ENCODE peak calls at places on chromosome 2, in ten cellular contexts. One of them, this sample, is unnamed.

GRCh38 chr2:219402665-219403515 is 15.2 kb upstream of the DNPEP start:
- DNase-seq in fibroblast of lung: peak; percentile 76
- DNase-seq in AG10803: peak; percentile 84
- DNase-seq in astrocyte of the spinal cord: peak; percentile 81
- DNase-seq in AG04450: peak; percentile 78
- DNase-seq in sigmoid colon: peak; percentile 89
- DNase-seq in GM23338: peak; percentile 95
- DNase-seq in osteoblast: peak; percentile 95
- DNase-seq in AG09309: peak; percentile 50
- DNase-seq in BJ: peak; percentile 17
- DNase-seq in this sample: peak; percentile 91

GRCh38 chr2:235055891-235056516 is 104.2 kb downstream of the SH3BP4 start:
- DNase-seq in fibroblast of lung: no peak
- DNase-seq in AG10803: peak; percentile 22
- DNase-seq in astrocyte of the spinal cord: no peak
- DNase-seq in AG04450: no peak
- DNase-seq in sigmoid colon: no peak
- DNase-seq in GM23338: peak; percentile 82
- DNase-seq in osteoblast: peak; percentile 77
- DNase-seq in AG09309: no peak
- DNase-seq in BJ: no peak
- DNase-seq in this sample: peak; percentile 56

GRCh38 chr2:217935901-217936684 is 66.7 kb downstream of the TNS1 start:
- DNase-seq in fibroblast of lung: peak; percentile 84
- DNase-seq in AG10803: peak; percentile 77
- DNase-seq in astrocyte of the spinal cord: no peak
- DNase-seq in AG04450: no peak
- DNase-seq in sigmoid colon: no peak
- DNase-seq in GM23338: peak; percentile 42
- DNase-seq in osteoblast: peak; percentile 81
- DNase-seq in AG09309: no peak
- DNase-seq in BJ: no peak
- DNase-seq in this sample: no peak

GRCh38 chr2:98634406-98635092 is 26.2 kb downstream of the UNC50 start:
- DNase-seq in fibroblast of lung: no peak
- DNase-seq in AG10803: no peak
- DNase-seq in astrocyte of the spinal cord: no peak
- DNase-seq in AG04450: no peak
- DNase-seq in sigmoid colon: no peak
- DNase-seq in GM23338: peak; percentile 81
- DNase-seq in osteoblast: no peak
- DNase-seq in AG09309: no peak
- DNase-seq in BJ: no peak
- DNase-seq in this sample: no peak

GRCh38 chr2:147614491-147614890 is 230.3 kb upstream of the ACVR2A start:
- DNase-seq in fibroblast of lung: no peak
- DNase-seq in AG10803: no peak
- DNase-seq in astrocyte of the spinal cord: no peak
- DNase-seq in AG04450: no peak
- DNase-seq in sigmoid colon: no peak
- DNase-seq in GM23338: no peak
- DNase-seq in osteoblast: no peak
- DNase-seq in AG09309: no peak
- DNase-seq in BJ: no peak
- DNase-seq in this sample: no peak

GRCh38 chr2:168671932-168672331 is 130.5 kb upstream of the NOSTRIN start:
- DNase-seq in fibroblast of lung: peak; percentile 53
- DNase-seq in AG10803: no peak
- DNase-seq in astrocyte of the spinal cord: peak; percentile 61
- DNase-seq in AG04450: peak; percentile 18
- DNase-seq in sigmoid colon: no peak
- DNase-seq in GM23338: no peak
- DNase-seq in osteoblast: peak; percentile 69
- DNase-seq in AG09309: no peak
- DNase-seq in BJ: no peak
- DNase-seq in this sample: no peak

GRCh38 chr2:39529836-39530235 is 92.8 kb upstream of the MAP4K3 start:
- DNase-seq in fibroblast of lung: no peak
- DNase-seq in AG10803: no peak
- DNase-seq in astrocyte of the spinal cord: no peak
- DNase-seq in AG04450: no peak
- DNase-seq in sigmoid colon: no peak
- DNase-seq in GM23338: no peak
- DNase-seq in osteoblast: no peak
- DNase-seq in AG09309: no peak
- DNase-seq in BJ: no peak
- DNase-seq in this sample: no peak

GRCh38 chr2:186059096-186059495 is 320.5 kb downstream of the FSIP2 start:
- DNase-seq in fibroblast of lung: no peak
- DNase-seq in AG10803: no peak
- DNase-seq in astrocyte of the spinal cord: no peak
- DNase-seq in AG04450: no peak
- DNase-seq in sigmoid colon: no peak
- DNase-seq in GM23338: no peak
- DNase-seq in osteoblast: no peak
- DNase-seq in AG09309: no peak
- DNase-seq in BJ: no peak
- DNase-seq in this sample: peak; percentile 24

GRCh38 chr2:46652514-46653170 is 173.3 kb downstream of the TMEM247 start:
- DNase-seq in fibroblast of lung: no peak
- DNase-seq in AG10803: no peak
- DNase-seq in astrocyte of the spinal cord: no peak
- DNase-seq in AG04450: no peak
- DNase-seq in sigmoid colon: no peak
- DNase-seq in GM23338: no peak
- DNase-seq in osteoblast: no peak
- DNase-seq in AG09309: no peak
- DNase-seq in BJ: no peak
- DNase-seq in this sample: no peak

GRCh38 chr2:46655551-46656436 is 176.4 kb downstream of the TMEM247 start:
- DNase-seq in fibroblast of lung: peak; percentile 89
- DNase-seq in AG10803: peak; percentile 93
- DNase-seq in astrocyte of the spinal cord: no peak
- DNase-seq in AG04450: no peak
- DNase-seq in sigmoid colon: no peak
- DNase-seq in GM23338: no peak
- DNase-seq in osteoblast: peak; percentile 73
- DNase-seq in AG09309: no peak
- DNase-seq in BJ: no peak
- DNase-seq in this sample: peak; percentile 90

GRCh38 chr2:46651363-46652099 is 172.2 kb downstream of the TMEM247 start:
- DNase-seq in fibroblast of lung: peak; percentile 39
- DNase-seq in AG10803: peak; percentile 32
- DNase-seq in astrocyte of the spinal cord: no peak
- DNase-seq in AG04450: no peak
- DNase-seq in sigmoid colon: no peak
- DNase-seq in GM23338: no peak
- DNase-seq in osteoblast: no peak
- DNase-seq in AG09309: no peak
- DNase-seq in BJ: no peak
- DNase-seq in this sample: peak; percentile 66

GRCh38 chr2:46650556-46651001 is 171.2 kb downstream of the TMEM247 start:
- DNase-seq in fibroblast of lung: peak; percentile 74
- DNase-seq in AG10803: peak; percentile 84
- DNase-seq in astrocyte of the spinal cord: peak; percentile 85
- DNase-seq in AG04450: peak; percentile 77
- DNase-seq in sigmoid colon: peak; percentile 81
- DNase-seq in GM23338: peak; percentile 95
- DNase-seq in osteoblast: peak; percentile 77
- DNase-seq in AG09309: peak; percentile 66
- DNase-seq in BJ: no peak
- DNase-seq in this sample: peak; percentile 93

DNA sequence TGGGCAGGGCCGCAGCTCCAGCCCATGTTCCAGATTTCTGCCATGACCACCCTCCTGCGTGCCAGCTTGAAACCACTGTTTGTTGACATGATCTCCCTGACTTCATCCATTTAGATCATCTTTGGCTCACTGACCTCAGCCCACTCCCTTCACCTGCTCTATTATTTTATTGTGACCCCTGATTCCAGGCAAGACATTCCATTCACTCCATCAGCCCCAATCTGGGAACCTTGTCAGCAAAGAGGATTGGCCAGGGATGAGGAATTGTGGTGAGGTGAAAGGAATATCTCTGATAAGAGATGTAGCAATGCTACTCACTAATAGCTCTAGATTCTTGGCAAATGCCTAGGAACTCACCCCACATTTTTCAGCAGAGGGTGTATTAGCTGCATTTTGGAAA is 174.2 kb downstream of the TMEM247 start:
- DNase-seq in fibroblast of lung: peak; percentile 93
- DNase-seq in AG10803: peak; percentile 47
- DNase-seq in astrocyte of the spinal cord: no peak
- DNase-seq in AG04450: no peak
- DNase-seq in sigmoid colon: no peak
- DNase-seq in GM23338: no peak
- DNase-seq in osteoblast: peak; percentile 79
- DNase-seq in AG09309: no peak
- DNase-seq in BJ: no peak
- DNase-seq in this sample: no peak
- TF ChIP-seq CTCF in fibroblast of lung: no peak
- TF ChIP-seq CTCF in AG10803: peak; percentile 7
- TF ChIP-seq CTCF in astrocyte of the spinal cord: no peak
- TF ChIP-seq CTCF in AG04450: no peak
- TF ChIP-seq CTCF in sigmoid colon: no peak
- TF ChIP-seq CTCF in GM23338: no peak
- TF ChIP-seq CTCF in osteoblast: peak; percentile 14
- TF ChIP-seq CTCF in AG09309: no peak
- TF ChIP-seq CTCF in BJ: peak; percentile 3
- TF ChIP-seq CTCF in this sample: no peak

GRCh38 chr2:85584857-85585780 is 888 bp downstream of the VAMP5 start:
- DNase-seq in fibroblast of lung: peak; percentile 65
- DNase-seq in AG10803: peak; percentile 81
- DNase-seq in astrocyte of the spinal cord: peak; percentile 27
- DNase-seq in AG04450: no peak
- DNase-seq in sigmoid colon: peak; percentile 77
- DNase-seq in GM23338: peak; percentile 29
- DNase-seq in osteoblast: peak; percentile 91
- DNase-seq in AG09309: no peak
- DNase-seq in BJ: no peak
- DNase-seq in this sample: peak; percentile 70

GRCh38 chr2:85584354-85584856 is at the start of gene VAMP5:
- DNase-seq in fibroblast of lung: peak; percentile 32
- DNase-seq in AG10803: peak; percentile 17
- DNase-seq in astrocyte of the spinal cord: no peak
- DNase-seq in AG04450: no peak
- DNase-seq in sigmoid colon: peak; percentile 75
- DNase-seq in GM23338: peak; percentile 55
- DNase-seq in osteoblast: peak; percentile 90
- DNase-seq in AG09309: no peak
- DNase-seq in BJ: no peak
- DNase-seq in this sample: peak; percentile 33

GRCh38 chr2:85582467-85582866 is 1.8 kb upstream of the VAMP5 start:
- DNase-seq in fibroblast of lung: no peak
- DNase-seq in AG10803: no peak
- DNase-seq in astrocyte of the spinal cord: no peak
- DNase-seq in AG04450: no peak
- DNase-seq in sigmoid colon: peak; percentile 45
- DNase-seq in GM23338: no peak
- DNase-seq in osteoblast: peak; percentile 56
- DNase-seq in AG09309: no peak
- DNase-seq in BJ: no peak
- DNase-seq in this sample: no peak

GRCh38 chr2:85585781-85586105 is 1.5 kb downstream of the VAMP5 start:
- DNase-seq in fibroblast of lung: peak; percentile 89
- DNase-seq in AG10803: peak; percentile 85
- DNase-seq in astrocyte of the spinal cord: peak; percentile 58
- DNase-seq in AG04450: no peak
- DNase-seq in sigmoid colon: no peak
- DNase-seq in GM23338: no peak
- DNase-seq in osteoblast: peak; percentile 96
- DNase-seq in AG09309: no peak
- DNase-seq in BJ: no peak
- DNase-seq in this sample: peak; percentile 47

DNA sequence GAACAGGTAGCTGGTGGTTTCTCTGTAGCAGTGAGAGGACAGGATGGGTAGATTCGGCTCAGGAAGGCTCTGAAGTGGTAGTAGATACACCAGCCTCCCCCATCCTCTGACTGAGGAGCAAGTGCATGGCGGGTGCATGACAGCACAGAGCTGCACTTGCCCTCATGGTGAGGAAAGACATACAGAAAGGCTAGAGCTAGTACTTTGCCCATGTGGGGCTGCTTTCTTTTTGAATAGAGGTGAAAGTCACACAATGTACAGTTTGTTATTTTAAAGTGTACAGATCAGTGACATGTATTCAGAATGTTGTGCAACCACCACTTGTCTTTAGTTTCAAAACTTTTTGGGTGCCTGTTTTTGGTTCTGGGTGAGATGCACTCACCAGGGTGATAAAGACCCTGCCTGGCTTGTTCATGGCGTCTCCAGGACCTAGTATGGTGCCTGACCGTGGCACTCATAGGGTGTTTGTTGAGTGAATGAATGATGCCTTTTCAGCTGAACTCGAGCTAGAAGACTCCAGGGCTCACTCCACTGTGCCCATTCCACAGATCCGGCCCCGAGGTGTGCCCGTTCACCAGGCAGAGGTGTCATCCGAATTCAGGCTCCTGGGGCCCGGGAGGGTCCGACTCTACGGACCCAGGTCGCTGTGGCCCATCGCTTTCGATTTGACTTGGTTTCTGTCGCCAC is 421 bp upstream of the VAMP5 start:
- DNase-seq in fibroblast of lung: no peak
- DNase-seq in AG10803: no peak
- DNase-seq in astrocyte of the spinal cord: no peak
- DNase-seq in AG04450: no peak
- DNase-seq in sigmoid colon: peak; percentile 68
- DNase-seq in GM23338: no peak
- DNase-seq in osteoblast: peak; percentile 85
- DNase-seq in AG09309: no peak
- DNase-seq in BJ: no peak
- DNase-seq in this sample: no peak
- H3K4me3 ChIP-seq in fibroblast of lung: peak overlapping the region; percentile 70
- H3K4me3 ChIP-seq in AG10803: peak overlapping the region; percentile 68
- H3K4me3 ChIP-seq in astrocyte of the spinal cord: peak overlapping the region; percentile 51
- H3K4me3 ChIP-seq in AG04450: peak overlapping the region; percentile 49
- H3K4me3 ChIP-seq in sigmoid colon: peak overlapping the region; percentile 79
- H3K4me3 ChIP-seq in GM23338: peak overlapping the region; percentile 65
- H3K4me3 ChIP-seq in osteoblast: peak overlapping the region; percentile 67
- H3K4me3 ChIP-seq in AG09309: peak overlapping the region; percentile 45
- H3K4me3 ChIP-seq in BJ: peak overlapping the region; percentile 61
- H3K4me3 ChIP-seq in this sample: peak overlapping the region; percentile 39

GRCh38 chr2:237581751-237582746 is 8.5 kb downstream of the RAB17 start:
- DNase-seq in fibroblast of lung: peak; percentile 58
- DNase-seq in AG10803: peak; percentile 72
- DNase-seq in astrocyte of the spinal cord: peak; percentile 67
- DNase-seq in AG04450: no peak
- DNase-seq in sigmoid colon: peak; percentile 94
- DNase-seq in GM23338: no peak
- DNase-seq in osteoblast: peak; percentile 91
- DNase-seq in AG09309: peak; percentile 25
- DNase-seq in BJ: no peak
- DNase-seq in this sample: peak; percentile 92
- TF ChIP-seq CTCF in fibroblast of lung: peak; percentile 67
- TF ChIP-seq CTCF in AG10803: peak; percentile 62
- TF ChIP-seq CTCF in astrocyte of the spinal cord: peak; percentile 63
- TF ChIP-seq CTCF in AG04450: peak; percentile 50
- TF ChIP-seq CTCF in sigmoid colon: peak; percentile 49
- TF ChIP-seq CTCF in GM23338: no peak
- TF ChIP-seq CTCF in osteoblast: peak; percentile 67
- TF ChIP-seq CTCF in AG09309: peak; percentile 60
- TF ChIP-seq CTCF in BJ: peak; percentile 55
- TF ChIP-seq CTCF in this sample: peak; percentile 49

GRCh38 chr2:188979730-188980123 is 5.6 kb downstream of the COL3A1 start:
- DNase-seq in fibroblast of lung: no peak
- DNase-seq in AG10803: peak; percentile 21
- DNase-seq in astrocyte of the spinal cord: no peak
- DNase-seq in AG04450: no peak
- DNase-seq in sigmoid colon: no peak
- DNase-seq in GM23338: no peak
- DNase-seq in osteoblast: no peak
- DNase-seq in AG09309: no peak
- DNase-seq in BJ: no peak
- DNase-seq in this sample: peak; percentile 53

GRCh38 chr2:188984126-188984525 is 10.0 kb downstream of the COL3A1 start:
- DNase-seq in fibroblast of lung: peak; percentile 66
- DNase-seq in AG10803: peak; percentile 94
- DNase-seq in astrocyte of the spinal cord: peak; percentile 82
- DNase-seq in AG04450: no peak
- DNase-seq in sigmoid colon: no peak
- DNase-seq in GM23338: peak; percentile 20
- DNase-seq in osteoblast: no peak
- DNase-seq in AG09309: no peak
- DNase-seq in BJ: peak; percentile 55
- DNase-seq in this sample: peak; percentile 80

GRCh38 chr2:188986839-188987238 is 12.7 kb downstream of the COL3A1 start:
- DNase-seq in fibroblast of lung: peak; percentile 84
- DNase-seq in AG10803: peak; percentile 53
- DNase-seq in astrocyte of the spinal cord: no peak
- DNase-seq in AG04450: no peak
- DNase-seq in sigmoid colon: no peak
- DNase-seq in GM23338: no peak
- DNase-seq in osteoblast: no peak
- DNase-seq in AG09309: no peak
- DNase-seq in BJ: no peak
- DNase-seq in this sample: peak; percentile 58

GRCh38 chr2:188984680-188985079 is 10.5 kb downstream of the COL3A1 start:
- DNase-seq in fibroblast of lung: peak; percentile 97
- DNase-seq in AG10803: peak; percentile 95
- DNase-seq in astrocyte of the spinal cord: peak; percentile 90
- DNase-seq in AG04450: peak; percentile 76
- DNase-seq in sigmoid colon: no peak
- DNase-seq in GM23338: no peak
- DNase-seq in osteoblast: no peak
- DNase-seq in AG09309: no peak
- DNase-seq in BJ: peak; percentile 69
- DNase-seq in this sample: peak; percentile 99

GRCh38 chr2:188983427-188984101 is 9.4 kb downstream of the COL3A1 start:
- DNase-seq in fibroblast of lung: peak; percentile 83
- DNase-seq in AG10803: peak; percentile 97
- DNase-seq in astrocyte of the spinal cord: peak; percentile 68
- DNase-seq in AG04450: no peak
- DNase-seq in sigmoid colon: no peak
- DNase-seq in GM23338: peak; percentile 72
- DNase-seq in osteoblast: no peak
- DNase-seq in AG09309: no peak
- DNase-seq in BJ: peak; percentile 50
- DNase-seq in this sample: peak; percentile 90
- H3K4me3 ChIP-seq in fibroblast of lung: peak overlapping the region; percentile 83
- H3K4me3 ChIP-seq in AG10803: peak overlapping the region; percentile 30
- H3K4me3 ChIP-seq in astrocyte of the spinal cord: no peak overlapping the region
- H3K4me3 ChIP-seq in AG04450: no peak overlapping the region
- H3K4me3 ChIP-seq in sigmoid colon: no peak overlapping the region
- H3K4me3 ChIP-seq in GM23338: no peak overlapping the region
- H3K4me3 ChIP-seq in osteoblast: no peak overlapping the region
- H3K4me3 ChIP-seq in AG09309: no peak overlapping the region
- H3K4me3 ChIP-seq in BJ: no peak overlapping the region
- H3K4me3 ChIP-seq in this sample: no peak overlapping the region